ENCODE peak calls at places on chromosomes 3 and 15, in five cellular contexts. One of them, this sample, is unnamed.

GRCh38 chr15:26051771-26052685 is 188.9 kb upstream of the ATP10A start:
- DNase-seq in NCI-H187: no peak
- DNase-seq in tibial nerve: peak; percentile 14
- DNase-seq in HCEC 1CT: no peak
- DNase-seq in mesendoderm: no peak
- DNase-seq in this sample: no peak

GRCh38 chr3:153577059-153577736 is 415.2 kb downstream of the RAP2B start:
- DNase-seq in NCI-H187: no peak
- DNase-seq in tibial nerve: no peak
- DNase-seq in HCEC 1CT: no peak
- DNase-seq in mesendoderm: no peak
- DNase-seq in this sample: no peak

GRCh38 chr3:185473290-185473815 is 25.5 kb downstream of the TMEM41A start:
- DNase-seq in NCI-H187: no peak
- DNase-seq in tibial nerve: no peak
- DNase-seq in HCEC 1CT: peak; percentile 62
- DNase-seq in mesendoderm: no peak
- DNase-seq in this sample: no peak

GRCh38 chr3:30161370-30161769 is 445.0 kb upstream of the TGFBR2 start:
- DNase-seq in NCI-H187: no peak
- DNase-seq in tibial nerve: peak; percentile 29
- DNase-seq in HCEC 1CT: peak; percentile 63
- DNase-seq in mesendoderm: no peak
- DNase-seq in this sample: no peak

GRCh38 chr15:66847565-66847991 is 145.5 kb downstream of the SMAD6 start:
- DNase-seq in NCI-H187: no peak
- DNase-seq in tibial nerve: no peak
- DNase-seq in HCEC 1CT: no peak
- DNase-seq in mesendoderm: no peak
- DNase-seq in this sample: peak; percentile 61

GRCh38 chr3:41693799-41694198 is 268.1 kb downstream of the ULK4 start:
- DNase-seq in NCI-H187: no peak
- DNase-seq in tibial nerve: no peak
- DNase-seq in HCEC 1CT: no peak
- DNase-seq in mesendoderm: no peak
- DNase-seq in this sample: no peak

GRCh38 chr15:90531147-90531546 is 1.4 kb downstream of the CRTC3 start:
- DNase-seq in NCI-H187: no peak
- DNase-seq in tibial nerve: no peak
- DNase-seq in HCEC 1CT: peak; percentile 4
- DNase-seq in mesendoderm: no peak
- DNase-seq in this sample: no peak

GRCh38 chr3:44568561-44568960 is 13.6 kb downstream of the ZKSCAN7 start:
- DNase-seq in NCI-H187: no peak
- DNase-seq in tibial nerve: no peak
- DNase-seq in HCEC 1CT: peak; percentile 23
- DNase-seq in mesendoderm: no peak
- DNase-seq in this sample: no peak

GRCh38 chr15:39908186-39908585 is 11.9 kb downstream of the GPR176 start:
- DNase-seq in NCI-H187: no peak
- DNase-seq in tibial nerve: no peak
- DNase-seq in HCEC 1CT: peak; percentile 95
- DNase-seq in mesendoderm: no peak
- DNase-seq in this sample: no peak

GRCh38 chr3:27079427-27080105 is 289.6 kb downstream of the NEK10 start:
- DNase-seq in NCI-H187: no peak
- DNase-seq in tibial nerve: no peak
- DNase-seq in HCEC 1CT: peak; percentile 21
- DNase-seq in mesendoderm: no peak
- DNase-seq in this sample: no peak

GRCh38 chr15:84591815-84592214 is 9.0 kb upstream of the ZSCAN2 start:
- DNase-seq in NCI-H187: no peak
- DNase-seq in tibial nerve: no peak
- DNase-seq in HCEC 1CT: no peak
- DNase-seq in mesendoderm: no peak
- DNase-seq in this sample: no peak

GRCh38 chr3:43086460-43087165 is 19.3 kb downstream of the POMGNT2 start:
- DNase-seq in NCI-H187: no peak
- DNase-seq in tibial nerve: no peak
- DNase-seq in HCEC 1CT: no peak
- DNase-seq in mesendoderm: no peak
- DNase-seq in this sample: no peak